ENCODE peak calls at places on chromosome 18, in four cellular contexts. X is uterus, G is gastrocnemius medialis, U is tibial nerve. L is an unnamed sample. For H3K4me1, the result is how much of the 10 kb centered on the place peaks cover.

GRCh38 chr18:44123743-44124142 is 556.9 kb upstream of the SETBP1 start:
- DNase-seq in G (no peak), X (no peak), U (no peak), L (no peak)

GRCh38 chr18:37669991-37670534 is 104.5 kb upstream of the CELF4 start:
- DNase-seq in X (no peak), U (no peak), G (no peak), L (no peak)

GRCh38 chr18:3675446-3675845 is 225.5 kb downstream of the TGIF1 start:
- DNase-seq in U (no peak), X (no peak), G (no peak), L (no peak)

GRCh38 chr18:59718108-59719057 is 21.2 kb upstream of the CCBE1 start:
- DNase-seq in X (no peak), G (no peak), U (no peak), L (no peak)

GRCh38 chr18:13323186-13323585 is 104.6 kb downstream of the LDLRAD4 start:
- DNase-seq in U (no peak), G (no peak), X (no peak), L (no peak)

GRCh38 chr18:75169411-75169810 is 39.5 kb downstream of the PTGR3 start:
- DNase-seq in G (no peak), U (no peak), X (no peak), L (no peak)

GRCh38 chr18:6752200-6752873 is 22.8 kb downstream of the ARHGAP28 start:
- DNase-seq in U (no peak), X (no peak), G (no peak), L (no peak)

GRCh38 chr18:77820472-77820871 is 570.8 kb downstream of the GALR1 start:
- DNase-seq in G (no peak), X (no peak), U (no peak), L (no peak)

GRCh38 chr18:54739476-54739875 is 88.8 kb upstream of the RAB27B start:
- DNase-seq in G (no peak), U (no peak), X (no peak), L (no peak)
- H3K4me1 ChIP-seq in G (under half), U (under half), X (under half), L (under half)

GRCh38 chr18:31587538-31587937 is 4.1 kb upstream of the TTR start:
- DNase-seq in G (no peak), X (no peak), U (no peak), L (no peak)
- H3K4me1 ChIP-seq in G (under half), X (under half), U (under half), L (under half)

GRCh38 chr18:32389191-32389590 is 81.5 kb downstream of the GAREM1 start:
- DNase-seq in U (no peak), G (no peak), X (no peak), L (no peak)
- H3K4me1 ChIP-seq in U (under half), G (under half), X (under half), L (under half)

GRCh38 chr18:26544459-26544858 is 3.9 kb downstream of the KCTD1 start:
- DNase-seq in U (no peak), G (no peak), X (no peak), L (no peak)
- H3K4me1 ChIP-seq in U (under half), G (under half), X (under half), L (under half)

GRCh38 chr18:52275817-52276216 is 64.2 kb upstream of the DCC start:
- DNase-seq in G (no peak), U (no peak), X (no peak), L (no peak)

GRCh38 chr18:52277785-52278184 is 62.2 kb upstream of the DCC start:
- DNase-seq in U (no peak), X (no peak), G (no peak), L (no peak)

GRCh38 chr18:52283927-52284326 is 56.1 kb upstream of the DCC start:
- DNase-seq in X (no peak), U (no peak), G (no peak), L (no peak)

GRCh38 chr18:52280702-52281101 is 59.3 kb upstream of the DCC start:
- DNase-seq in U (no peak), G (no peak), X (no peak), L (no peak)

GRCh38 chr18:52278191-52278590 is 61.8 kb upstream of the DCC start:
- DNase-seq in X (no peak), U (no peak), G (no peak), L (no peak)
- H3K4me1 ChIP-seq in X (under half), U (under half), G (under half), L (under half)

GRCh38 chr18:21052385-21052784 is 59.2 kb downstream of the ROCK1 start:
- DNase-seq in X (no peak), G (no peak), U (no peak), L (no peak)
- H3K4me1 ChIP-seq in X (under half), G (under half), U (under half), L (under half)

DNA sequence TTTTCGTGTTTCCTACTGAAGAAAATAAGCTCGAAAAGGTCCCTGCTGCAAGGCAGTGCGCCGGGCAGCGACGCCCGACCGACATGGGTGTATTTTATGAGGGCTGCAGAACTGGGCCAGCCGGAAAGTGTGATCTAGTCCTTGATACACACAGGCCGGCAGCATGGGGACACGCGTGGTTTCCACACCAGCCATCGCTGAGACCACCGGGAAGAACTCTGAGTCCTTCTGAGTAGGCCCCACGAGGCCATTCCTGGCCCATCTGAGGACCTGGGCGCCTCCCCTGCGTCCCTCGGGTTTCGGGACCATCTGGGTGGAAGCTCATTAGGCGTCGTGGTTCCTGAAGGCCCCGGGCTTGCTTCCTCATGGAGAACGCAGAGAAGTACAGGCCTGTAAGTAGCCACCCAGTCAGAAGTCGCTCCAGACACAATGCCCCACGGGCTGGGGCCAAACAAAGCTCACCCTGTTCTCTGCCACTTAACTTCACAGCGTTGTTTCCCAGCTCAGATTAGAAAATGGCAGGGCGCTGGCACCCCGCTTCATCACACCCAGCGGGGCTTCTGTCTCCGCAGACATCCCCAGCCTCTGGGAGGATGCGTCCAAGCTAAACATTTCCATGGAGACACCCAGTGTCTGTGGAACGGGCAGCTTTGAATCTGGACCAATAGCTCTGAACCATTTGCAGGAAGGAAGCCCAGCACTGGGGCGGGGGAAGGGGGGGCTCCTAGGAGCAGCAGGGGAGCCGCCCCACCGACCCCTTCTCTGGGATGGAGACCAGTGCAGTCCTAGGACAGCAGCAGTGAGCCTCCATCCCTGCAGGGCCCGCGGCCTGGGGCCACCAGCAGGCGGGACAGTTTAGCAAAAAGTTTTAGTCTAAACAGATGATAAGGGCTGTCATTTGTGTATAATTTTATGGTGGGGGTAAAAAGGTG is 2.4 kb downstream of the NFATC1 start:
- DNase-seq in U (no peak), G (no peak), X (no peak), L (peak)
- H3K4me1 ChIP-seq in U (under half), G (under half), X (under half), L (under half)

DNA sequence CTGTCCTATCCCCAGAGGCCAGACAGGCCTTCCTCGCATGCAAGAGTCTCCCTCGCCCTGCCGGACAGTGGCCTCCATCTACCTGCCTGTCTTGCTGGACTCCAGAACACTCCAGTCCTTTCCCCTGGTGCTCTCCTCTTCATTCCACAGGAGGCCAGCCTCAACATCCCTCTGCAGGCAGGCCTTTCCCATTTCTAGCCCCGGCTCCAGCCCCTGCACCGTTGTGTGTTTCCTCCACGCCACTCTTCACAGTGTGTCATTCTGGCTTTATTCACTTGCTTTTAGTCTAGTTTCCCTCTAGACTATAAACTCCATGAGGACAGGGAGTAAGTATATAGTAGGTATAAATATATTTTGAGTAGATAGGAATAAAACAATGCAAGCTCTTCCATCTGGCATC is 81.2 kb downstream of the LOXHD1 start:
- DNase-seq in X (no peak), G (no peak), U (no peak), L (no peak)
- H3K4me1 ChIP-seq in X (under half), G (under half), U (under half), L (under half)

GRCh38 chr18:79916546-79917350 is 34.7 kb downstream of the SLC66A2 start:
- DNase-seq in U (no peak), X (peak), G (no peak), L (no peak)

GRCh38 chr18:79916128-79916494 is 35.3 kb downstream of the SLC66A2 start:
- DNase-seq in U (no peak), X (no peak), G (no peak), L (no peak)

GRCh38 chr18:79917351-79918088 is 33.9 kb downstream of the SLC66A2 start:
- DNase-seq in X (peak), U (no peak), G (no peak), L (no peak)

GRCh38 chr18:79914614-79915160 is 36.8 kb downstream of the SLC66A2 start:
- DNase-seq in X (peak), G (no peak), U (no peak), L (peak)

DNA sequence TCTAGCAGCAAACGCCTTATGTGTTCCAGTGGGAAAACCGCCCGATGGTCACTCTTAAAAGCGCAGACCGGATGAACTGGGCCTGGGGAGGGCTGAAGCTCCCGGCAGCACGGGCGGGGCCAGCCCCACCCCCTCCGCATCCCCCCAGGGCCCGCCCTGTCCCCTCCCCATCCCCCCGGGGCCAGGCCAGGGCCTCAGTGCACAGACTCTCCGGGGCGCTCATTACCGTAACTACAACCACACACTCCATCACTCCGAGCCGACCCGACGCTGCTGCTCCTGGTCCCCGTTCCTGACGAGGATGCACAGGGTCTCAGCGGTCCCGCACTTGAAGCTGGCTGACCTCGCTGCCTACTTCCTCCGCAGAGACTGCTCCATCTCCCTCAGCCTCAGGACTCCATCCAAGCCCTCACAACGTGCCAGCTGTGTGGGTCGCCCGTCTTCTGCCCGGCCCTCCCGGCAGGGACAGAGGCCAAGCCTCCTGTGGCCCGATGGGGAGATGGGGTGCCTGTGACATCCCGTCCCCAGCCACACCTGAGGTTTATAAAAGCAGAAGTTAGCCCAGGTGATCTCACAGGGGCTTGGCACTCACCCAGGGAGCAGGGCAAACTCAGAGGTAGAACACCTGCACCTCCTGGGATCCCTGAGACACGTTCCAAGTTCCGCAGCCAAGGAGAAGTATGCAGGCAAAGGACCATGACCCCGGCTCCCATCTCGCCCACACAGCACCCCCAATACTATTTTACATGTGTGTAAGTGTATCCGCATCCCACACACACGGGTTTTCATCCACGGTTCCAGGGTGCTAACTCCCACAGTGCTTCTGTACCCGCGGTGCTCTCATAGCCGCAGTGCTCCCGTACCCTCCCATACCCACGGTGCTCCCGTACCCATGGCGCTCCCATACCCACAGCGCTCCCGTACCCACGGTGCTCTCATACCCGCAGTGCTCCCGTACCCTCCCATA is 36.0 kb downstream of the SLC66A2 start:
- DNase-seq in U (no peak), G (no peak), X (peak), L (peak)
- H3K4me1 ChIP-seq in U (under half), G (under half), X (under half), L (under half)